ENCODE peak calls at places on chromosomes 12 and 14, in ten cellular contexts. B is aorta; W is naive thymus-derived CD4-positive, alpha-beta T cell; J is CD8-positive, alpha-beta memory T cell; G is AG09309; D is right atrium auricular region; O is A549; T is Caco-2; C is left ventricle myocardium inferior; R is endodermal cell. S is an unnamed sample.
A peak's percentile ranks its signal among the peaks of the same experiment; 100 is the strongest.

GRCh38 chr12:54163147-54163546 is 25.6 kb downstream of the SMUG1 start:
- DNase-seq in B (no peak), W (no peak), J (no peak), G (no peak), D (no peak), O (no peak), T (no peak), C (no peak), R (no peak), S (no peak)

GRCh38 chr14:59041308-59041707 is 147.2 kb upstream of the DAAM1 start:
- DNase-seq in B (no peak), W (no peak), J (no peak), G (no peak), D (no peak), O (no peak), T (no peak), C (no peak), R (no peak), S (no peak)

GRCh38 chr12:111937429-111937828 is 75.5 kb downstream of the TMEM116 start:
- DNase-seq in B (no peak), W (no peak), J (no peak), G (no peak), D (no peak), O (no peak), T (no peak), C (no peak), R (no peak), S (no peak)

GRCh38 chr12:84642201-84642600 is 270.4 kb downstream of the SLC6A15 start:
- DNase-seq in B (no peak), W (no peak), J (no peak), G (no peak), D (no peak), O (no peak), T (no peak), C (no peak), R (no peak), S (no peak)

GRCh38 chr12:4274960-4275868 is 1.7 kb downstream of the CCND2 start:
- DNase-seq in B (peak; percentile 79), W (no peak), J (peak; percentile 29), G (no peak), D (no peak), O (no peak), T (no peak), C (no peak), R (no peak), S (no peak)

GRCh38 chr12:43198608-43199007 is 353.4 kb downstream of the ADAMTS20 start:
- DNase-seq in B (no peak), W (no peak), J (no peak), G (no peak), D (no peak), O (no peak), T (no peak), C (no peak), R (no peak), S (no peak)

GRCh38 chr12:46219892-46220655 is 48.8 kb downstream of the SLC38A1 start:
- DNase-seq in B (no peak), W (peak; percentile 66), J (peak; percentile 70), G (peak; percentile 55), D (no peak), O (no peak), T (no peak), C (no peak), R (no peak), S (no peak)

GRCh38 chr12:47017901-47018479 is 61.4 kb upstream of the PCED1B start:
- DNase-seq in B (no peak), W (no peak), J (no peak), G (no peak), D (no peak), O (peak; percentile 22), T (peak; percentile 31), C (no peak), R (no peak), S (no peak)

GRCh38 chr12:1660304-1661187 is 30.3 kb upstream of the ADIPOR2 start:
- DNase-seq in B (no peak), W (peak; percentile 28), J (peak; percentile 42), G (no peak), D (peak; percentile 84), O (no peak), T (peak; percentile 46), C (no peak), R (peak; percentile 54), S (no peak)

GRCh38 chr12:115172521-115172920 is 488.5 kb upstream of the TBX3 start:
- DNase-seq in B (no peak), W (no peak), J (no peak), G (peak; percentile 81), D (no peak), O (no peak), T (no peak), C (no peak), R (no peak), S (no peak)

GRCh38 chr12:57341275-57341990 is 89.4 kb downstream of the R3HDM2 start:
- DNase-seq in B (no peak), W (no peak), J (no peak), G (peak; percentile 4), D (no peak), O (peak; percentile 30), T (no peak), C (no peak), R (no peak), S (no peak)

GRCh38 chr12:121093487-121093891 is 39.2 kb upstream of the P2RX7 start:
- DNase-seq in B (no peak), W (no peak), J (no peak), G (no peak), D (peak; percentile 44), O (no peak), T (no peak), C (no peak), R (peak; percentile 52), S (no peak)

GRCh38 chr12:116048886-116049285 is 228.6 kb downstream of the MED13L start:
- DNase-seq in B (no peak), W (no peak), J (no peak), G (no peak), D (no peak), O (no peak), T (no peak), C (no peak), R (no peak), S (no peak)

GRCh38 chr14:65433157-65433556 is 20.6 kb downstream of the FUT8 start:
- DNase-seq in B (no peak), W (no peak), J (no peak), G (no peak), D (no peak), O (no peak), T (no peak), C (no peak), R (no peak), S (no peak)
- H3K4me3 ChIP-seq in B (no peak overlapping the region), W (no peak overlapping the region), J (no peak overlapping the region), G (no peak overlapping the region), D (no peak overlapping the region), O (no peak overlapping the region), T (no peak overlapping the region), C (no peak overlapping the region), R (no peak overlapping the region), S (no peak overlapping the region)

GRCh38 chr14:91883770-91884169 is 16.4 kb upstream of the TC2N start:
- DNase-seq in B (peak; percentile 79), W (no peak), J (no peak), G (no peak), D (peak; percentile 87), O (no peak), T (no peak), C (peak; percentile 69), R (no peak), S (no peak)
- H3K4me3 ChIP-seq in B (no peak overlapping the region), W (no peak overlapping the region), J (no peak overlapping the region), G (no peak overlapping the region), D (no peak overlapping the region), O (no peak overlapping the region), T (no peak overlapping the region), C (no peak overlapping the region), R (no peak overlapping the region), S (no peak overlapping the region)

GRCh38 chr14:61498303-61498702 is 176.9 kb downstream of the PRKCH start:
- DNase-seq in B (no peak), W (no peak), J (no peak), G (no peak), D (no peak), O (no peak), T (no peak), C (no peak), R (no peak), S (no peak)

GRCh38 chr14:61502459-61503093 is 181.2 kb downstream of the PRKCH start:
- DNase-seq in B (no peak), W (no peak), J (no peak), G (no peak), D (no peak), O (no peak), T (no peak), C (no peak), R (peak; percentile 83), S (no peak)

GRCh38 chr14:61501714-61502458 is 180.5 kb downstream of the PRKCH start:
- DNase-seq in B (no peak), W (no peak), J (no peak), G (no peak), D (no peak), O (no peak), T (no peak), C (no peak), R (no peak), S (no peak)

GRCh38 chr14:61498811-61499210 is 177.4 kb downstream of the PRKCH start:
- DNase-seq in B (no peak), W (no peak), J (no peak), G (peak; percentile 66), D (no peak), O (no peak), T (no peak), C (no peak), R (no peak), S (no peak)

GRCh38 chr14:61500046-61500445 is 178.7 kb downstream of the PRKCH start:
- DNase-seq in B (no peak), W (no peak), J (no peak), G (no peak), D (no peak), O (no peak), T (no peak), C (no peak), R (no peak), S (no peak)
- H3K4me3 ChIP-seq in B (no peak overlapping the region), W (no peak overlapping the region), J (no peak overlapping the region), G (no peak overlapping the region), D (no peak overlapping the region), O (no peak overlapping the region), T (no peak overlapping the region), C (no peak overlapping the region), R (no peak overlapping the region), S (no peak overlapping the region)

GRCh38 chr12:58479403-58479802 is 440.9 kb downstream of the LRIG3 start:
- DNase-seq in B (no peak), W (no peak), J (no peak), G (no peak), D (no peak), O (no peak), T (no peak), C (no peak), R (no peak), S (no peak)

GRCh38 chr12:58487280-58488141 is 432.8 kb downstream of the LRIG3 start:
- DNase-seq in B (no peak), W (no peak), J (no peak), G (peak; percentile 96), D (no peak), O (no peak), T (peak; percentile 15), C (no peak), R (no peak), S (no peak)

DNA sequence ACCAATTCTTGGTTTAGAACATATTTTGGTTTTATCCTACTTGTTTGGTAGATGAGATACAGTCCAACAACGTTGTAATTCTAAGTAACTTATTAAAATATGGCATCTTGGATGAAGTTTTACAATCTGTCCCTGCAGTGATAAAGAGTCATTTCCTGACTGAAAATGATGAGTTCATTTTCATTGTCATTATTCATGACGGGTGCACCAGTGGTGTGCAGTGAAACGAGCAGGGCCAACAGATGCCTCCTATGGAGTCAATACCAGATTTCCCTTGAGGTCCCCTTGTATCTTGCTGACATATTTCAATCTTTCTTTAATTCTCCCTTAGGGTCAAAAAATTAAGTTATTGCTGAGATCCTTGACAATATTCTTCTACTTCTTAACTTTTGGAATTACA is 438.5 kb downstream of the LRIG3 start:
- DNase-seq in B (no peak), W (no peak), J (no peak), G (no peak), D (no peak), O (no peak), T (no peak), C (no peak), R (no peak), S (no peak)
- H3K4me3 ChIP-seq in B (no peak overlapping the region), W (no peak overlapping the region), J (no peak overlapping the region), G (no peak overlapping the region), D (no peak overlapping the region), O (no peak overlapping the region), T (no peak overlapping the region), C (no peak overlapping the region), R (no peak overlapping the region), S (no peak overlapping the region)